ENCODE peak calls at places on chromosomes 6 and 20, in eight cellular contexts. I is heart right ventricle, K is astrocyte of the spinal cord, B is HCT116, E is A549, F is hepatocyte, V is AG09319, T is mucosa of descending colon. M is an unnamed sample.

GRCh38 chr20:17628101-17628841 is 53.8 kb downstream of the RRBP1 start:
- DNase-seq in I (no peak), K (no peak), B (no peak), E (no peak), F (no peak), V (no peak), T (no peak), M (no peak)

GRCh38 chr6:133888931-133889556 is at the start of gene TCF21:
- DNase-seq in I (peak), K (peak), B (no peak), E (no peak), F (peak), V (no peak), T (peak), M (peak)

GRCh38 chr6:27178001-27178730 is 69.3 kb upstream of the PRSS16 start:
- DNase-seq in I (peak), K (peak), B (peak), E (peak), F (peak), V (peak), T (peak), M (peak)

GRCh38 chr20:38060536-38060935 is 27.0 kb downstream of the RPRD1B start:
- DNase-seq in I (no peak), K (peak), B (no peak), E (no peak), F (no peak), V (no peak), T (no peak), M (no peak)

GRCh38 chr20:914727-915498 is 1.2 kb downstream of the ANGPT4 start:
- DNase-seq in I (no peak), K (no peak), B (no peak), E (no peak), F (no peak), V (no peak), T (no peak), M (no peak)

GRCh38 chr6:97097068-97098047 is 172.8 kb downstream of the KLHL32 start:
- DNase-seq in I (no peak), K (no peak), B (no peak), E (no peak), F (no peak), V (no peak), T (no peak), M (no peak)

GRCh38 chr6:70270287-70271005 is 32.4 kb downstream of the COL9A1 start:
- DNase-seq in I (no peak), K (no peak), B (no peak), E (no peak), F (no peak), V (no peak), T (no peak), M (no peak)

GRCh38 chr20:46752639-46753235 is 43.3 kb downstream of the SLC2A10 start:
- DNase-seq in I (peak), K (peak), B (no peak), E (peak), F (peak), V (peak), T (peak), M (peak)

GRCh38 chr20:63499333-63499969 is 568 bp upstream of the EEF1A2 start:
- DNase-seq in I (no peak), K (no peak), B (no peak), E (no peak), F (no peak), V (no peak), T (no peak), M (peak)

GRCh38 chr6:151091571-151091970 is 148.2 kb upstream of the AKAP12 start:
- DNase-seq in I (no peak), K (no peak), B (no peak), E (no peak), F (no peak), V (no peak), T (no peak), M (no peak)

GRCh38 chr6:122491915-122492537 is 20.4 kb upstream of the SERINC1 start:
- DNase-seq in I (peak), K (peak), B (peak), E (peak), F (peak), V (no peak), T (peak), M (peak)

GRCh38 chr20:8050117-8050837 is 30.7 kb upstream of the TMX4 start:
- DNase-seq in I (no peak), K (no peak), B (no peak), E (no peak), F (no peak), V (no peak), T (no peak), M (no peak)

GRCh38 chr6:35751594-35751993 is 14.8 kb downstream of the ARMC12 start:
- DNase-seq in I (no peak), K (no peak), B (no peak), E (no peak), F (no peak), V (no peak), T (no peak), M (no peak)

GRCh38 chr6:45563902-45564301 is 186.2 kb upstream of the SUPT3H start:
- DNase-seq in I (no peak), K (no peak), B (no peak), E (no peak), F (no peak), V (no peak), T (no peak), M (no peak)

GRCh38 chr6:133889557-133890301 is 816 bp downstream of the TCF21 start:
- DNase-seq in I (peak), K (peak), B (no peak), E (no peak), F (peak), V (no peak), T (no peak), M (peak)

GRCh38 chr20:1391640-1392442 is 1.0 kb downstream of the FKBP1A start:
- DNase-seq in I (no peak), K (peak), B (no peak), E (no peak), F (peak), V (no peak), T (peak), M (peak)

GRCh38 chr20:61502433-61502832 is 250.4 kb downstream of the CDH4 start:
- DNase-seq in I (no peak), K (peak), B (no peak), E (no peak), F (no peak), V (no peak), T (no peak), M (no peak)

GRCh38 chr6:26401389-26401986 is 587 bp upstream of the BTN3A1 start:
- DNase-seq in I (no peak), K (no peak), B (no peak), E (no peak), F (no peak), V (no peak), T (no peak), M (no peak)

GRCh38 chr6:95203153-95203754 is 374.1 kb upstream of the MANEA start:
- DNase-seq in I (no peak), K (peak), B (peak), E (no peak), F (peak), V (no peak), T (peak), M (peak)

GRCh38 chr6:146650799-146651481 is 52.2 kb downstream of the ADGB start:
- DNase-seq in I (no peak), K (no peak), B (no peak), E (no peak), F (no peak), V (no peak), T (no peak), M (no peak)

GRCh38 chr20:21523398-21523868 is 9.6 kb upstream of the NKX2-2 start:
- DNase-seq in I (no peak), K (no peak), B (no peak), E (no peak), F (no peak), V (no peak), T (no peak), M (no peak)

GRCh38 chr6:162177733-162178132 is 549.8 kb downstream of the PRKN start:
- DNase-seq in I (no peak), K (peak), B (no peak), E (no peak), F (peak), V (peak), T (no peak), M (peak)

GRCh38 chr6:170280689-170281045 is 10.2 kb downstream of the DLL1 start:
- DNase-seq in I (no peak), K (no peak), B (no peak), E (no peak), F (no peak), V (no peak), T (no peak), M (no peak)

GRCh38 chr6:158767714-158768113 is 51.5 kb downstream of the EZR start:
- DNase-seq in I (no peak), K (no peak), B (no peak), E (no peak), F (no peak), V (no peak), T (peak), M (no peak)

GRCh38 chr6:158283304-158284005 is 28.8 kb upstream of the TULP4 start:
- DNase-seq in I (no peak), K (peak), B (no peak), E (peak), F (no peak), V (no peak), T (no peak), M (peak)

GRCh38 chr6:145789443-145789842 is 25.2 kb downstream of the FBXO30 start:
- DNase-seq in I (no peak), K (no peak), B (no peak), E (no peak), F (no peak), V (no peak), T (no peak), M (no peak)

GRCh38 chr6:52545844-52546119 is 31.1 kb downstream of the TRAM2 start:
- DNase-seq in I (no peak), K (no peak), B (no peak), E (no peak), F (no peak), V (no peak), T (no peak), M (no peak)

GRCh38 chr6:143000771-143001170 is 55.8 kb upstream of the HIVEP2 start:
- DNase-seq in I (no peak), K (no peak), B (no peak), E (no peak), F (no peak), V (no peak), T (no peak), M (no peak)

GRCh38 chr20:43838703-43839060 is 76.0 kb upstream of the TOX2 start:
- DNase-seq in I (no peak), K (no peak), B (no peak), E (no peak), F (no peak), V (no peak), T (no peak), M (no peak)

GRCh38 chr20:43837856-43838702 is 76.6 kb upstream of the TOX2 start:
- DNase-seq in I (no peak), K (no peak), B (no peak), E (no peak), F (no peak), V (no peak), T (no peak), M (no peak)

GRCh38 chr20:43839793-43840199 is 74.9 kb upstream of the TOX2 start:
- DNase-seq in I (no peak), K (no peak), B (no peak), E (no peak), F (no peak), V (no peak), T (no peak), M (no peak)

GRCh38 chr20:43842126-43843020 is 72.3 kb upstream of the TOX2 start:
- DNase-seq in I (no peak), K (no peak), B (no peak), E (no peak), F (no peak), V (no peak), T (no peak), M (no peak)

GRCh38 chr20:43840382-43841070 is 74.1 kb upstream of the TOX2 start:
- DNase-seq in I (no peak), K (no peak), B (peak), E (peak), F (no peak), V (no peak), T (no peak), M (peak)
- TF ChIP-seq CTCF in I (no peak), K (peak), B (peak), E (peak), F (peak), V (peak), T (no peak), M (peak)

DNA sequence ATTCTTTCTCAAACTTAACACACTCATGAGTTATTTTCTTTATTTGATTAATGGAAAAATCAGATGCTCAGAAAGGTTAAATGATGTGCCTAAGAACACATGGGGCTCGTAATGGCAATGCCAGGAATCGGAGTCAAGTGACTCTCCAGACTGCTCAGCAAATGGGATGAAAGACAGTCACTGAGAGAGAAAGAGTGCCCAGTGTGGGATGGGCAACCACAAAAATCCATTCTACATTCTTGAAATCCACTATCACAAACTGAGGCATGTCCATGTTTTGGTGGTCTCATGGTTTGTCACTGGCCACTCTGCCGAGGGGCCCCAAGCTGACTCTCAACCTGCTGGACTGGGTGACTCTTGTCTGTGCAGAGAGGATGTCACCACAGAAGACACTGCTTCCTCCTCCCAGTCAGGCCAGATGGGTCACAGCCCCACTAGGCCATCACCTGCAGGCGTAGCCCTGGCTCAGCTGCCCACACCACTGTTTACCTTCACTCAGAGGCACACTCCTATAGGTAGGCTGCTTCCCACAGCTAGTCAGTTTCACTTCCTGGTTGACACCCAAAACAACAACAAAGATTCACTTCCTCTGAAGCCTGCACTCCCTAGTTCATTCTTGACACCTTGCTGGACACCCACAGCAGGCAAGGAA is 21.5 kb downstream of the MAP1LC3A start:
- DNase-seq in I (no peak), K (peak), B (no peak), E (no peak), F (no peak), V (no peak), T (peak), M (no peak)
- TF ChIP-seq CTCF in I (no peak), K (no peak), B (no peak), E (no peak), F (no peak), V (no peak), T (no peak), M (no peak)

DNA sequence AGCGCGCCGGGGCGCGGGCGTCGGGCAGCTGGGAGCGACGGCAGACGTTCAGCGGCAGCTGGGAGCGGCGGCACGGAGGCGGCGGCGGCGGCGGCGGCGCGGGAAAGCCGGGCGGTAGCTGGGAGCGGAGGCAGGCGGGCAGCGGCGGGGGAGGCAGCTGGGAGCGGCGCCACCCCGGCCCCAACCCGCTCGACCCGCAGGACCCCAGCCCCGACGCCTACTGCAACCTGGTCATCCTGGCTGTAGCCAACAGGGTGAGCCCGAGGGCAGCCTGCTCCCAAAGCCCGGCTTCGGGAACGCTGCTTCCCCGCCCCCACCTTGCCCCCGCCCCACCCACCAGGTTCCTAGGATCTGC is 8.9 kb downstream of the CCM2L start:
- DNase-seq in I (no peak), K (no peak), B (no peak), E (peak), F (peak), V (no peak), T (no peak), M (no peak)
- TF ChIP-seq CTCF in I (no peak), K (no peak), B (peak), E (no peak), F (peak), V (no peak), T (no peak), M (no peak)

DNA sequence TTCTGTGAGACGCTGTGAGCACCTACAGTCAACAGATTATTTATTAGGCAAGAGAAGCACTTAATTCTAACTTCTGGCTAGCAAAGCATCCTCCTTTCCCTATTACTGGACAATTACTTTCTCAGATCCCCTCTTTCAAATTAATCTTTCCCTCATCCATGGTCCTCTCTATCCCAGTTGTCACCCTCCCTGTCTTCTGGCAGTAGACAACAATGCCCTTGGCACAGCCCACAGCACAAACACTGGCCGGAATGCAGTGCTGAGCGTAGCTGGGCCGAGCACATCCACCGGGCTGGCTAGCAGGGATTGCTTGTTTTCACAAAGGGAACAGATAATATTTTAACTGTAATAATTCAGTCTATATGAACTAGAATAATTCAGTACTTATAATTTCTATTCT is 262.2 kb downstream of the FOXC1 start:
- DNase-seq in I (peak), K (no peak), B (no peak), E (no peak), F (no peak), V (no peak), T (no peak), M (no peak)
- TF ChIP-seq CTCF in I (no peak), K (no peak), B (no peak), E (no peak), F (no peak), V (no peak), T (no peak), M (no peak)

GRCh38 chr20:2421247-2421646 is 40.5 kb downstream of the TGM6 start:
- DNase-seq in I (no peak), K (no peak), B (peak), E (peak), F (no peak), V (no peak), T (no peak), M (peak)
- TF ChIP-seq CTCF in I (no peak), K (no peak), B (peak), E (peak), F (no peak), V (peak), T (no peak), M (peak)

DNA sequence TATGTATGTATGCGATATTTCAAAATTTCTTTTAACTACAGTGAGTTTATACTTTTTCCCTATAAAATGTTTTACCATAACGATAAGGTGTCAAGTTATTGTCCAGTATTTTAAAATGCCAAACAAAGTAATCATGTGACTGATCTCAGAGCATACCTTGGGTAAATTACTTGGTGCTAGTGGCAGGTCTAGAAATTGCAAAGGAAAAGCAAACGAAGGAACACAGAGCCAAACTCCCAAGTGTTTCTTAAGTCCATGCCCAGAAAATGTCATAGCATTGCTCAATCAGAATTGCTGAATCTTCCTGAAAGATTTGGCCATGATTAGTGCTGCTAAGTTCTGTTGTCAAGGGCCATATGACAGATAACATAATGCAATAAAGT is 77.5 kb downstream of the CAP2 start:
- DNase-seq in I (no peak), K (no peak), B (no peak), E (no peak), F (peak), V (peak), T (no peak), M (no peak)
- TF ChIP-seq CTCF in I (no peak), K (no peak), B (no peak), E (no peak), F (no peak), V (peak), T (no peak), M (peak)

DNA sequence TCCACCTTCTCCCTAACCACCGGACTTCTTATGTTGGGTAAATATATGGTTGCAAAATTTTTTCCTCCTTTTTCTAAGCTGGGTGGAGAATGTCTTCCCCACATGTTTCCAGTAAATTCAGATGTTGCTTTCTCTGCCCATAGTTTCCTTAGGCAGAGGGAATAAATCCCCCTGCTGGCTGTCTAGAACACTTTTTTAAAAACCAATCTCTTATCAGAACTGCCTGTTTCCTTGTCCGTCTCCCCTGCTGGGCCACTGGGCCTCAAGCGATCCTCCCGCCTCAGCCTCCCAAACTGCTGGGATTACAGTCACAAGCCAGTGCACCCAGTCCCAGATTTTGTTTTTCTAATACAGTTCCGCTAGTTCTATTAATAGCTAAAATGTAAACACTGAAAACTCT is 9.9 kb upstream of the WFDC2 start:
- DNase-seq in I (no peak), K (no peak), B (no peak), E (peak), F (no peak), V (no peak), T (no peak), M (no peak)
- TF ChIP-seq CTCF in I (no peak), K (peak), B (peak), E (no peak), F (peak), V (peak), T (no peak), M (peak)

GRCh38 chr20:48416002-48416401 is 411.8 kb downstream of the PREX1 start:
- DNase-seq in I (no peak), K (no peak), B (no peak), E (no peak), F (no peak), V (no peak), T (no peak), M (no peak)

GRCh38 chr20:48422242-48422960 is 405.4 kb downstream of the PREX1 start:
- DNase-seq in I (no peak), K (no peak), B (no peak), E (no peak), F (no peak), V (no peak), T (no peak), M (no peak)

GRCh38 chr20:48419173-48419572 is 408.6 kb downstream of the PREX1 start:
- DNase-seq in I (no peak), K (no peak), B (no peak), E (no peak), F (no peak), V (no peak), T (no peak), M (no peak)

GRCh38 chr20:48425776-48426175 is 402.0 kb downstream of the PREX1 start:
- DNase-seq in I (no peak), K (no peak), B (no peak), E (no peak), F (no peak), V (no peak), T (no peak), M (no peak)

DNA sequence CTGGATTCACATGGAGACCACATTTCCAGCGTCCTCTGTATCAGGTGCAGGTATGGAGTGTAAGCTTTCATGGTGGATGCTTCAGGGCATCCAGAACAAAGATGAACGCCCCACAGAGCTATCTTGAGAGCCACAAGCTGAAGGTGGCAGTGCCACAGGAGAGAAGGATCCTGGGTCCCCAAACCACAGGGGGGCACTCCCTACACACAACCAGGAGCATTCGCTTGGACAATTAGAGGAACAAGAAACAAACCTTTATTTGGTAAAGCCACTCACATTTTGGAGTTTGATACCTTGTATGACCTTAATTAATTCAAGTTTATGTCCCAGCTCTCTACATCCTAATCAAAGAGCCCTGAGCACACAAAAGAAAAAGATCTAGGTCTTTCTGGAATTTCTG is 406.3 kb downstream of the PREX1 start:
- DNase-seq in I (no peak), K (no peak), B (no peak), E (no peak), F (no peak), V (no peak), T (no peak), M (no peak)
- TF ChIP-seq CTCF in I (no peak), K (no peak), B (no peak), E (peak), F (no peak), V (no peak), T (no peak), M (no peak)

GRCh38 chr6:112502348-112503130 is 155.4 kb downstream of the RFPL4B start:
- DNase-seq in I (no peak), K (peak), B (no peak), E (no peak), F (peak), V (no peak), T (no peak), M (peak)
- TF ChIP-seq CTCF in I (no peak), K (peak), B (peak), E (peak), F (peak), V (peak), T (no peak), M (peak)

M was measured in cardiac muscle cell.